ENCODE peak calls at places on chromosomes 5 and 9, in eight cellular contexts. B is NCI-H146, Q is H7, H is fibroblast of lung, P is T-cell, U is body of pancreas, A is NCI-H1417, E is astrocyte. Y is an unnamed sample.

GRCh38 chr5:2740849-2741555 is 10.5 kb downstream of the IRX2 start:
- DNase-seq in B (no peak), Q (no peak), H (no peak), P (no peak), U (no peak), A (no peak), E (no peak), Y (no peak)

GRCh38 chr5:94308442-94308841 is 310.0 kb downstream of the KIAA0825 start:
- DNase-seq in B (no peak), Q (no peak), H (no peak), P (no peak), U (no peak), A (no peak), E (no peak), Y (no peak)

GRCh38 chr5:57805732-57806131 is 323.1 kb upstream of the ACTBL2 start:
- DNase-seq in B (no peak), Q (no peak), H (peak), P (no peak), U (no peak), A (no peak), E (peak), Y (no peak)

GRCh38 chr5:19229210-19229835 is 758.7 kb downstream of the CDH18 start:
- DNase-seq in B (no peak), Q (no peak), H (no peak), P (no peak), U (no peak), A (no peak), E (no peak), Y (no peak)

GRCh38 chr9:130143279-130143893 is 28.8 kb upstream of the NCS1 start:
- DNase-seq in B (no peak), Q (peak), H (no peak), P (no peak), U (no peak), A (no peak), E (no peak), Y (no peak)

GRCh38 chr9:87516222-87516930 is 18.7 kb downstream of the DAPK1 start:
- DNase-seq in B (no peak), Q (no peak), H (peak), P (no peak), U (peak), A (no peak), E (peak), Y (no peak)

GRCh38 chr5:95697781-95698681 is 15.2 kb upstream of the SPATA9 start:
- DNase-seq in B (no peak), Q (no peak), H (no peak), P (no peak), U (no peak), A (no peak), E (no peak), Y (no peak)

GRCh38 chr9:131422241-131422792 is 28.4 kb downstream of the PRRC2B start:
- DNase-seq in B (peak), Q (peak), H (no peak), P (no peak), U (peak), A (no peak), E (no peak), Y (no peak)

GRCh38 chr5:149932445-149933350 is 11.9 kb downstream of the PDE6A start:
- DNase-seq in B (peak), Q (peak), H (no peak), P (no peak), U (peak), A (peak), E (no peak), Y (no peak)

GRCh38 chr9:94144394-94144793 is 60.1 kb downstream of the PTPDC1 start:
- DNase-seq in B (no peak), Q (no peak), H (peak), P (no peak), U (no peak), A (no peak), E (peak), Y (no peak)

GRCh38 chr9:120714846-120715231 is 569 bp upstream of the MEGF9 start:
- DNase-seq in B (peak), Q (no peak), H (no peak), P (no peak), U (no peak), A (no peak), E (no peak), Y (no peak)

GRCh38 chr5:76790632-76791290 is 28.1 kb upstream of the F2RL1 start:
- DNase-seq in B (no peak), Q (no peak), H (peak), P (no peak), U (peak), A (no peak), E (peak), Y (peak)

GRCh38 chr9:8644571-8644970 is 845.0 kb upstream of the DMAC1 start:
- DNase-seq in B (no peak), Q (no peak), H (no peak), P (no peak), U (no peak), A (no peak), E (no peak), Y (no peak)

GRCh38 chr5:317086-317811 is 4.3 kb upstream of the AHRR start:
- DNase-seq in B (peak), Q (peak), H (peak), P (no peak), U (no peak), A (peak), E (peak), Y (no peak)

GRCh38 chr9:37029304-37029775 is 4.7 kb downstream of the PAX5 start:
- DNase-seq in B (peak), Q (no peak), H (no peak), P (no peak), U (no peak), A (no peak), E (no peak), Y (no peak)

Y was measured in CD4-positive, alpha-beta T cell.